ENCODE peak calls at places on chromosomes 13 and 19, in nine cellular contexts. L is stimulated activated CD8-positive, alpha-beta memory T cell treated with anti-CD3 and anti-CD28 coated beads, Interleukin-7, amount 100 ng/mL, for 48 hours; H is astrocyte of the spinal cord; O is NCI-H1092; R is kidney glomerular epithelial cell; V is mucosa of gallbladder; N is natural killer cell; T is RWPE1; U is GM18507. K is an unnamed sample.

GRCh38 chr13:21846605-21847004 is 175.7 kb downstream of the FGF9 start:
- DNase-seq in T (no peak), R (no peak), H (no peak), L (no peak), V (no peak), U (no peak), N (no peak), O (no peak), K (no peak)

GRCh38 chr13:29171244-29171643 is 351.1 kb downstream of the MTUS2 start:
- DNase-seq in H (no peak), O (no peak), L (no peak), U (no peak), R (no peak), V (no peak), N (no peak), T (no peak), K (no peak)

GRCh38 chr19:31418692-31419430 is 69.6 kb upstream of the TSHZ3 start:
- DNase-seq in N (no peak), H (no peak), O (no peak), L (no peak), V (no peak), R (no peak), T (no peak), U (no peak), K (no peak)

GRCh38 chr19:35695895-35696422 is 8.4 kb upstream of the ZBTB32 start:
- DNase-seq in H (no peak), T (no peak), U (no peak), L (no peak), N (no peak), O (no peak), V (no peak), R (no peak), K (no peak)

GRCh38 chr13:101695870-101696516 is 243.5 kb downstream of the ITGBL1 start:
- DNase-seq in V (no peak), O (no peak), U (no peak), H (no peak), L (no peak), R (no peak), N (no peak), T (no peak), K (no peak)

GRCh38 chr13:49220856-49221614 is 897 bp downstream of the MLNR start:
- DNase-seq in U (no peak), O (no peak), R (no peak), L (no peak), V (no peak), N (no peak), T (no peak), H (no peak), K (no peak)

GRCh38 chr13:52949744-52950143 is 78.9 kb upstream of the OLFM4 start:
- DNase-seq in L (no peak), R (no peak), V (no peak), T (no peak), O (no peak), H (no peak), U (no peak), N (no peak), K (no peak)

GRCh38 chr19:39126593-39127187 is 1.1 kb downstream of the PAK4 start:
- DNase-seq in U (no peak), N (no peak), O (no peak), H (peak; percentile 49), T (peak; percentile 47), R (peak; percentile 89), V (peak; percentile 79), L (no peak), K (no peak)

GRCh38 chr13:25659091-25659502 is 287.3 kb downstream of the ATP8A2 start:
- DNase-seq in U (no peak), R (no peak), T (no peak), O (peak; percentile 85), V (no peak), L (no peak), H (no peak), N (no peak), K (no peak)

GRCh38 chr19:16382775-16383543 is 58.3 kb downstream of the KLF2 start:
- DNase-seq in N (peak; percentile 73), O (peak; percentile 34), R (peak; percentile 51), T (peak; percentile 72), H (peak; percentile 86), V (peak; percentile 89), L (no peak), U (peak; percentile 69), K (no peak)

GRCh38 chr13:25378528-25378927 is 6.8 kb downstream of the ATP8A2 start:
- DNase-seq in V (no peak), N (no peak), R (no peak), H (no peak), L (no peak), T (no peak), O (no peak), U (no peak), K (no peak)

GRCh38 chr13:48621056-48621455 is 32.7 kb upstream of the CYSLTR2 start:
- DNase-seq in R (no peak), O (no peak), L (no peak), T (no peak), V (no peak), U (no peak), H (no peak), N (no peak), K (no peak)

GRCh38 chr13:36875431-36875830 is 44.6 kb downstream of the SMAD9 start:
- DNase-seq in V (no peak), O (no peak), U (no peak), T (no peak), R (no peak), L (no peak), N (no peak), H (no peak), K (no peak)

GRCh38 chr19:35142531-35143230 is 374 bp upstream of the FXYD7 start:
- DNase-seq in H (no peak), L (no peak), T (peak; percentile 34), V (no peak), R (peak; percentile 25), U (no peak), N (peak; percentile 72), O (no peak), K (no peak)

GRCh38 chr13:27679396-27679795 is 57.7 kb downstream of the POLR1D start:
- DNase-seq in V (no peak), U (no peak), L (no peak), O (no peak), T (peak; percentile 5), H (no peak), R (no peak), N (no peak), K (no peak)

GRCh38 chr19:50431343-50432220 is 1.1 kb upstream of the MYBPC2 start:
- DNase-seq in U (peak; percentile 64), L (peak; percentile 53), O (peak; percentile 62), H (peak; percentile 62), R (peak; percentile 54), T (peak; percentile 91), V (peak; percentile 87), N (peak; percentile 87), K (no peak)

GRCh38 chr19:1223018-1223855 is 14.6 kb downstream of the CBARP start:
- DNase-seq in R (no peak), L (no peak), H (peak; percentile 37), N (no peak), O (no peak), V (no peak), T (no peak), U (no peak), K (no peak)

GRCh38 chr13:25738342-25738771 is 313.5 kb downstream of the SHISA2 start:
- DNase-seq in V (no peak), R (peak; percentile 48), L (no peak), H (peak; percentile 78), O (peak; percentile 38), U (no peak), N (peak; percentile 39), T (no peak), K (no peak)

GRCh38 chr13:50319603-50320296 is 304.5 kb downstream of the KCNRG start:
- DNase-seq in U (no peak), O (no peak), V (peak; percentile 27), R (peak; percentile 38), T (no peak), H (peak; percentile 66), L (no peak), N (no peak), K (no peak)

GRCh38 chr13:28185256-28185655 is 46.9 kb downstream of the PAN3 start:
- DNase-seq in H (peak; percentile 16), L (no peak), R (no peak), O (no peak), V (no peak), N (no peak), U (no peak), T (no peak), K (no peak)

GRCh38 chr13:74820809-74821208 is 661.2 kb downstream of the TBC1D4 start:
- DNase-seq in N (no peak), L (no peak), R (no peak), H (no peak), O (no peak), T (no peak), V (no peak), U (no peak), K (no peak)

GRCh38 chr13:36293497-36293896 is 4.1 kb downstream of the CCDC169 start:
- DNase-seq in T (no peak), N (no peak), R (no peak), U (no peak), V (no peak), L (no peak), O (no peak), H (no peak), K (no peak)

GRCh38 chr13:66835040-66835628 is 395.0 kb downstream of the PCDH9 start:
- DNase-seq in L (no peak), N (no peak), T (no peak), H (peak; percentile 67), O (peak; percentile 90), U (no peak), V (peak; percentile 54), R (no peak), K (no peak)